ENCODE peak calls at places on chromosomes 13 and 19, in seven cellular contexts. Z is mesendoderm, H is HepG2, O is colonic mucosa, V is IMR-90, R is GM23248, A is astrocyte. N is an unnamed sample.

GRCh38 chr19:33110201-33110910 is 21.6 kb upstream of the WDR88 start:
- DNase-seq in H (no peak), V (peak; percentile 87), A (peak; percentile 79), O (no peak), Z (no peak), R (peak; percentile 16), N (no peak)

GRCh38 chr19:49004964-49005614 is 11.4 kb downstream of the RUVBL2 start:
- DNase-seq in H (no peak), A (no peak), V (no peak), Z (no peak), O (no peak), R (no peak), N (no peak)

GRCh38 chr19:6068711-6069110 is 41.6 kb downstream of the RFX2 start:
- DNase-seq in O (peak; percentile 16), Z (no peak), A (no peak), H (no peak), R (no peak), V (no peak), N (no peak)

GRCh38 chr19:1933942-1934341 is 7.0 kb upstream of the CSNK1G2 start:
- DNase-seq in Z (no peak), A (no peak), V (no peak), O (no peak), H (no peak), R (no peak), N (no peak)

GRCh38 chr13:102651892-102652291 is 43.0 kb downstream of the METTL21C start:
- DNase-seq in A (no peak), O (no peak), V (peak; percentile 52), R (no peak), H (no peak), Z (no peak), N (no peak)

GRCh38 chr19:34096020-34096915 is 76.0 kb upstream of the LSM14A start:
- DNase-seq in V (peak; percentile 50), R (peak; percentile 65), A (peak; percentile 28), H (peak; percentile 41), O (no peak), Z (peak; percentile 67), N (peak; percentile 66)

GRCh38 chr13:39417131-39417530 is 185.9 kb downstream of the LHFPL6 start:
- DNase-seq in Z (peak; percentile 84), O (no peak), A (no peak), V (no peak), R (peak; percentile 22), H (no peak), N (peak; percentile 77)

GRCh38 chr13:46053162-46054012 is 841 bp upstream of the ZC3H13 start:
- DNase-seq in O (no peak), H (no peak), Z (no peak), V (no peak), A (no peak), R (no peak), N (no peak)

GRCh38 chr19:7924651-7925170 is 1.2 kb downstream of the CTXN1 start:
- DNase-seq in R (no peak), H (no peak), A (no peak), V (no peak), O (no peak), Z (no peak), N (no peak)

GRCh38 chr19:19528721-19529490 is at the start of gene YJEFN3:
- DNase-seq in Z (no peak), R (peak; percentile 30), H (no peak), A (peak; percentile 32), V (peak; percentile 19), O (no peak), N (peak; percentile 93)

GRCh38 chr13:110554946-110555345 is 6.6 kb downstream of the RAB20 start:
- DNase-seq in H (no peak), V (no peak), O (no peak), A (no peak), Z (no peak), R (no peak), N (no peak)

GRCh38 chr19:14198384-14199376 is 7.3 kb downstream of the ADGRL1 start:
- DNase-seq in V (no peak), H (peak; percentile 13), A (no peak), O (no peak), Z (peak; percentile 67), R (no peak), N (peak; percentile 60)

GRCh38 chr13:26132756-26133155 is 80.9 kb upstream of the SHISA2 start:
- DNase-seq in A (peak; percentile 1), R (peak; percentile 52), H (no peak), Z (peak; percentile 52), O (no peak), V (peak; percentile 13), N (no peak)

GRCh38 chr13:110442946-110443632 is 118.4 kb downstream of the RAB20 start:
- DNase-seq in V (peak; percentile 75), Z (no peak), H (no peak), A (peak; percentile 41), O (no peak), R (peak; percentile 70), N (no peak)

GRCh38 chr19:19661675-19662251 is 1.7 kb downstream of the ATP13A1 start:
- DNase-seq in H (peak; percentile 66), Z (peak; percentile 54), O (no peak), A (no peak), V (no peak), R (peak; percentile 12), N (peak; percentile 62)

GRCh38 chr19:17681505-17682125 is 6.5 kb downstream of the UNC13A start:
- DNase-seq in R (peak; percentile 75), H (no peak), A (peak; percentile 34), V (peak; percentile 56), Z (peak; percentile 67), O (peak; percentile 25), N (peak; percentile 89)

GRCh38 chr13:77384999-77385398 is 58.1 kb upstream of the MYCBP2 start:
- DNase-seq in Z (no peak), O (no peak), R (peak; percentile 52), V (no peak), H (no peak), A (peak; percentile 54), N (no peak)

GRCh38 chr13:44730099-44730498 is 154.0 kb upstream of the TSC22D1 start:
- DNase-seq in V (no peak), H (no peak), A (no peak), Z (no peak), O (no peak), R (no peak), N (no peak)

GRCh38 chr19:10724573-10725071 is 6.7 kb downstream of the DNM2 start:
- DNase-seq in H (no peak), O (no peak), R (peak; percentile 72), Z (no peak), A (no peak), V (no peak), N (no peak)

GRCh38 chr19:52957591-52957990 is 5.1 kb downstream of the ZNF816 start:
- DNase-seq in A (no peak), Z (no peak), O (no peak), H (no peak), R (no peak), V (no peak), N (no peak)

GRCh38 chr19:2629491-2630351 is 72.8 kb downstream of the GNG7 start:
- DNase-seq in V (no peak), R (no peak), Z (no peak), H (peak; percentile 58), O (no peak), A (no peak), N (no peak)

GRCh38 chr19:56403261-56403660 is 871 bp upstream of the ZNF583 start:
- DNase-seq in H (no peak), A (peak; percentile 30), Z (no peak), O (no peak), R (peak; percentile 39), V (peak; percentile 39), N (no peak)

GRCh38 chr19:58040751-58041525 is 7.1 kb downstream of the ZSCAN1 start:
- DNase-seq in V (no peak), H (no peak), A (no peak), Z (no peak), R (no peak), O (no peak), N (no peak)

GRCh38 chr13:40026174-40026585 is 370.7 kb downstream of the COG6 start:
- DNase-seq in O (no peak), V (peak; percentile 11), H (no peak), R (no peak), A (peak; percentile 75), Z (no peak), N (no peak)

GRCh38 chr13:103965506-103966243 is 899.5 kb upstream of the SLC10A2 start:
- DNase-seq in O (no peak), Z (no peak), R (no peak), H (no peak), A (no peak), V (no peak), N (no peak)

DNA sequence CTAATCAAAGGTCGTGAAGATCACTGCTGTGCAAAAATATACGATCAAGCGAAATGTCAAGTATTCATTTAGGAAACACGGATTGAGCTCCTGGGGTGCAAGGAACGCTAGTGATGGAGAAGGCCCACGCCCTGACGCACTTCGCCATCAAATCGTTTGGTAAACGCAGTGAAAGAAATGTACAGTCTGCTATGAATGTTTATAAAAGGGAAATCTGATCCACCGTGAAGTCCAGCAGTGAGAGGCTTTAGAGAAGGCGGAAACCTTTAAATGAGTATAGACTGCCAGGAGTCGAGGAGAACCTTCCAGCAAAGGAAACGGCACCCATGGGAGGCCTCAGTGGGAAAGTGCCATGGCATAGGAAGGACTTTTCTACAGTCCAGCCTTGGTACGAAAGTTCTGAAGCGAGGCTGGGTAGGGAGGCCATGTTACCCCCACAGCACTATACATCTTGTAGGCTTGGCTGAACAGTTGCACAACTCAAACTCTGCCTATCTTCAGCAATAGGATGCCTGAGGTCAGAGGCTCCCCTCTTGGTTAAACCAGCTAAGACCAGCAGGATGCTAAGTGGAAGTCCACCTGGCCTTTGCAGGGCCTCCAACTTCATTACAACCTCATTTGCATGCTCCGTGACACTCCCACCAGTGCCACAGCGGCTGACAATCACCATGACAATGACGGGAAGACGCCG is 20.4 kb downstream of the PCID2 start:
- DNase-seq in Z (no peak), O (no peak), H (no peak), A (peak; percentile 30), V (peak; percentile 33), R (no peak), N (no peak)
- H3K27ac ChIP-seq in Z (no peak overlapping the region), O (no peak overlapping the region), H (no peak overlapping the region), A (peak overlapping the region; percentile 97), V (peak overlapping the region; percentile 93), R (peak overlapping the region; percentile 97), N (no peak overlapping the region)

GRCh38 chr19:41956621-41957020 is 2.5 kb downstream of the RABAC1 start:
- DNase-seq in V (no peak), R (no peak), Z (no peak), H (no peak), O (peak; percentile 57), A (no peak), N (no peak)
- H3K9ac ChIP-seq in V (no peak overlapping the region), R (no peak overlapping the region), Z (no peak overlapping the region), H (no peak overlapping the region), O (peak overlapping the region; percentile 47), A (no peak overlapping the region), N (no peak overlapping the region)

GRCh38 chr19:47109541-47110375 is 3.8 kb downstream of the ZC3H4 start:
- DNase-seq in A (peak; percentile 42), V (peak; percentile 49), H (no peak), O (peak; percentile 58), R (peak; percentile 60), Z (peak; percentile 60), N (peak; percentile 58)
- H3K27ac ChIP-seq in A (peak overlapping the region; percentile 100), V (peak overlapping the region; percentile 71), H (peak overlapping the region; percentile 100), O (peak overlapping the region; percentile 100), R (peak overlapping the region; percentile 96), Z (peak overlapping the region; percentile 52), N (peak overlapping the region; percentile 97)

GRCh38 chr19:50720921-50721291 is 1.3 kb upstream of the SHANK1 start:
- DNase-seq in H (no peak), A (no peak), O (no peak), V (peak; percentile 73), R (peak; percentile 94), Z (no peak), N (peak; percentile 71)
- H3K9ac ChIP-seq in H (no peak overlapping the region), A (no peak overlapping the region), O (no peak overlapping the region), V (no peak overlapping the region), R (no peak overlapping the region), Z (no peak overlapping the region), N (no peak overlapping the region)

GRCh38 chr19:37975071-37975470 is 68.1 kb downstream of the SIPA1L3 start:
- DNase-seq in A (no peak), O (no peak), Z (no peak), R (no peak), H (no peak), V (no peak), N (no peak)
- H3K27ac ChIP-seq in A (no peak overlapping the region), O (no peak overlapping the region), Z (no peak overlapping the region), R (no peak overlapping the region), H (no peak overlapping the region), V (no peak overlapping the region), N (no peak overlapping the region)